ENCODE peak calls at places on chromosomes 16 and 17, in five cellular contexts. L, J, T, G and Z are unnamed samples.

GRCh38 chr16:27721548-27722265 is 171.8 kb downstream of the KATNIP start:
- DNase-seq in J (no peak), G (no peak), T (peak), L (no peak), Z (peak)

GRCh38 chr17:76268015-76268749 is 3.0 kb downstream of the UBALD2 start:
- DNase-seq in L (peak), J (no peak), T (no peak), G (no peak), Z (peak)

GRCh38 chr17:5437721-5438317 is 1.1 kb downstream of the C1QBP start:
- DNase-seq in T (no peak), L (no peak), J (no peak), G (no peak), Z (no peak)

GRCh38 chr17:4968916-4969550 is 1.4 kb upstream of the SPAG7 start:
- DNase-seq in T (no peak), J (no peak), L (peak), G (no peak), Z (no peak)

GRCh38 chr16:20899503-20900298 is 457 bp downstream of the DCUN1D3 start:
- DNase-seq in J (peak), G (no peak), T (peak), L (peak), Z (peak)

GRCh38 chr17:58783380-58783779 is 27.7 kb downstream of the PPM1E start:
- DNase-seq in T (no peak), J (no peak), G (no peak), L (no peak), Z (no peak)

GRCh38 chr16:85104147-85104546 is 8.1 kb downstream of the CIBAR2 start:
- DNase-seq in T (no peak), L (no peak), J (no peak), G (no peak), Z (no peak)

GRCh38 chr17:38617074-38617860 is 11.5 kb upstream of the SRCIN1 start:
- DNase-seq in G (no peak), T (no peak), L (no peak), J (no peak), Z (peak)

GRCh38 chr16:2809149-2809760 is 7.8 kb upstream of the PRSS21 start:
- DNase-seq in T (no peak), L (no peak), G (no peak), J (no peak), Z (no peak)

GRCh38 chr16:50208460-50208931 is 55.4 kb downstream of the TENT4B start:
- DNase-seq in T (no peak), G (no peak), L (peak), J (no peak), Z (no peak)

GRCh38 chr17:75105269-75106080 is 4.3 kb upstream of the ARMC7 start:
- DNase-seq in J (peak), T (peak), G (peak), L (peak), Z (peak)

GRCh38 chr16:525123-525519 is 2.4 kb upstream of the CAPN15 start:
- DNase-seq in J (no peak), G (no peak), T (no peak), L (no peak), Z (no peak)

GRCh38 chr16:63461248-63461841 is 1425.1 kb upstream of the CDH8 start:
- DNase-seq in G (peak), T (no peak), J (peak), L (peak), Z (peak)

GRCh38 chr16:80231888-80232287 is 308.9 kb upstream of the DYNLRB2 start:
- DNase-seq in T (no peak), J (no peak), G (no peak), L (no peak), Z (no peak)

GRCh38 chr17:58677204-58677880 is 14.5 kb downstream of the TEX14 start:
- DNase-seq in L (peak), G (no peak), J (no peak), T (no peak), Z (no peak)

GRCh38 chr17:46815474-46816353 is 2.8 kb downstream of the WNT3 start:
- DNase-seq in G (peak), L (no peak), J (no peak), T (no peak), Z (no peak)

GRCh38 chr16:14003119-14003570 is 68.0 kb upstream of the MRTFB start:
- DNase-seq in J (peak), T (no peak), L (peak), G (peak), Z (peak)

GRCh38 chr16:56983211-56983751 is 6.1 kb upstream of the NLRC5 start:
- DNase-seq in T (no peak), G (no peak), J (no peak), L (no peak), Z (no peak)

GRCh38 chr16:89071686-89072182 is 21.9 kb upstream of the ACSF3 start:
- DNase-seq in J (no peak), T (no peak), G (no peak), L (no peak), Z (no peak)

GRCh38 chr16:89072216-89073130 is 21.2 kb upstream of the ACSF3 start:
- DNase-seq in J (peak), L (no peak), G (no peak), T (no peak), Z (peak)

GRCh38 chr16:89076159-89076558 is 17.5 kb upstream of the ACSF3 start:
- DNase-seq in T (no peak), J (no peak), L (no peak), G (no peak), Z (no peak)

GRCh38 chr16:89070590-89070989 is 23.1 kb upstream of the ACSF3 start:
- DNase-seq in T (no peak), G (no peak), J (no peak), L (no peak), Z (no peak)

DNA sequence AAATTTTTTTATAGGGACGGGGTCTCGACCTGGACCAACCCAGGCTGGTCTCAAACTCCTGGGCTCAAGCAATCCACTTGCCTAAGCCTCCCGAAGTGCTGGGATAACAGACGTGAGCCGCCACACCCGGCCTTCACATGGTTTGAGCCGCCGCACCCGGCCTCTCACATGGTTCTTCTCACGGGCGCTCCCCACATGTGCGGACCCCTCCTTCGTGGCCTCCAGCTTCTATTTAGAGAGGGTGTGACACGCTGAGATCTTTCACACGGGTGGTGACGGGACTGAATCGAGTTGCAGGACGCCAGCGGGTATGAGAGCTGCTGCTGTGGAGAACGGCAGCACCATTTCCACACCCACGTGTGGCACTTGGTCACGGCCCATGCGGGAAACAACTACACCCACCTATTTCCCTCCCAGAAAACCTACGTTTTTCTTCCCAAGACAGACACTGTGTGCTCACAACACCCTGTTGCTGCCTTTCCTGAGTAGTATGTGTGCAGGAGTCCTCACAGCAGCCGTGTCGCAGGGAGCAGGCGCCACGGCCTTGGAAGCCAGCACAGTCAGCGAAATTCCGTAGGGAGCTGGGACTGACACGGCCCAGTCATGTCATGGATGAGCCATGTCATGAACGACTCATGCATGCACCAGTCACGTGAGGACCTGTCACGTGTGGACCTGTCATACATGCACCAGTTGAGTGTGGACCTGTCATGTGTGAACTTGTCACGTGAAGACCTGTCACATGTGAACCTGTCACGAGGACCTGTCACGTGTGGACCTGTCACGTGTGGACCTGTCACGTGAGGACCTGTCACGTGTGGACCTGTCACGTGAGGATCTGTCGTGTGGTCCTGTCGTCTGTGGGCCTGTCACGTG is 20.1 kb upstream of the ACSF3 start:
- DNase-seq in J (no peak), L (no peak), T (no peak), G (no peak), Z (no peak)
- TF ChIP-seq CTCF in J (no peak), L (no peak), T (no peak), G (no peak), Z (no peak)

GRCh38 chr17:44651228-44651627 is 5.0 kb upstream of the MEIOC start:
- DNase-seq in L (no peak), T (no peak), J (no peak), G (no peak), Z (no peak)

GRCh38 chr17:44653384-44653783 is 2.9 kb upstream of the MEIOC start:
- DNase-seq in G (no peak), J (no peak), T (no peak), L (no peak), Z (no peak)

GRCh38 chr17:44653954-44654353 is 2.3 kb upstream of the MEIOC start:
- DNase-seq in J (no peak), L (no peak), T (no peak), G (no peak), Z (no peak)

GRCh38 chr17:44652727-44653126 is 3.5 kb upstream of the MEIOC start:
- DNase-seq in L (no peak), J (no peak), T (no peak), G (no peak), Z (no peak)

DNA sequence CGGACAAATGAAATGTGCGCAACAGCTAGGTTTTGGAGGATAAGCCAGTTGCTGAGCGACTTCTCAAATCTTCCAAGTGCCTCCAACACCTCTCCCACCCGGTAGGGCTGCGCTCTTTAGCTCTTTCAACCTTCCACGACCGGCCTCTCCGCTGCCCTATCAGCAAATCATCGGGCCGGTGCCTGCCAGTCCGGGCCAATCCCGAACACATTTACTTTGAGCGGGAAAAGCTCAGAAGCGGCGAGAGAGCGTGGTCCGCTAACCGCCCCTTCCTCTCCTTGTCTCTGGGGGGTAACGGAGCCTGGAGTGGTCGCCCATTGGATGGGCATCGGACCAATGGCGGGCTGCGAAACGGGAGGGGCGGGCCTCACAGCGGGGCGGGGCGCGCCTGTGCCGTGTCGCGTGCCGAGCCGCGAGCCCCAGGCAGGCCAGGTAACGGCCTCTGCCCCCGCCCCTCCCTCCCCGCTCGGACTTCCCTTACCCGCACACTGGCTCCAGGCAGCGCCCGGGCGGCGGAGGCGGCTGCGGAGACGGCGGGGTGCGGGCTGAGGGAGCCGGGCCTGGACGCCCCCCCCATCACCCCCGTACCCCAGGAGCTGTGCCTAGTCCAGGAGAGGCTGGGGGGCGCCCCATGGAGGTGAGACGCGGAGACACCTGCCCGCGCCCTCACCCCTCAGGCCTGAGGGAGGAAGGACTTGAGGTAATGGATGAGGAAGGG is at the start of gene MEIOC:
- DNase-seq in G (peak), L (peak), T (no peak), J (peak), Z (peak)
- TF ChIP-seq CTCF in G (peak), L (no peak), T (no peak), J (no peak), Z (no peak)

GRCh38 chr17:14398766-14399165 is 97.9 kb downstream of the HS3ST3B1 start:
- DNase-seq in G (no peak), L (no peak), J (no peak), T (no peak), Z (no peak)
- TF ChIP-seq CTCF in G (no peak), L (no peak), J (no peak), T (no peak), Z (no peak)

GRCh38 chr16:23088018-23088417 is 61.2 kb downstream of the USP31 start:
- DNase-seq in T (no peak), G (no peak), J (no peak), L (no peak), Z (no peak)

GRCh38 chr16:23092072-23092800 is 57.0 kb downstream of the USP31 start:
- DNase-seq in T (no peak), J (no peak), L (no peak), G (no peak), Z (no peak)

GRCh38 chr16:23089111-23089510 is 60.1 kb downstream of the USP31 start:
- DNase-seq in T (no peak), J (no peak), L (no peak), G (no peak), Z (no peak)

GRCh38 chr16:23092801-23093117 is 56.5 kb downstream of the USP31 start:
- DNase-seq in J (no peak), L (no peak), T (no peak), G (no peak), Z (no peak)
- TF ChIP-seq CTCF in J (no peak), L (no peak), T (no peak), G (no peak), Z (no peak)

GRCh38 chr17:77472837-77473214 is 332.1 kb downstream of the SEC14L1 start:
- DNase-seq in T (no peak), L (no peak), J (no peak), G (no peak), Z (no peak)

GRCh38 chr17:77473615-77474226 is 333.0 kb downstream of the SEC14L1 start:
- DNase-seq in G (no peak), L (no peak), T (no peak), J (no peak), Z (no peak)

GRCh38 chr17:77470800-77471733 is 330.3 kb downstream of the SEC14L1 start:
- DNase-seq in G (peak), J (peak), L (no peak), T (no peak), Z (no peak)

GRCh38 chr17:77470330-77470786 is 329.6 kb downstream of the SEC14L1 start:
- DNase-seq in J (no peak), L (no peak), G (no peak), T (no peak), Z (no peak)

GRCh38 chr17:77471984-77472836 is 331.4 kb downstream of the SEC14L1 start:
- DNase-seq in G (peak), J (peak), T (no peak), L (peak), Z (no peak)
- TF ChIP-seq CTCF in G (no peak), J (no peak), T (no peak), L (no peak), Z (no peak)

GRCh38 chr16:89452925-89453324 is 37.4 kb downstream of the ANKRD11 start:
- DNase-seq in G (no peak), T (no peak), L (no peak), J (no peak), Z (no peak)

GRCh38 chr16:89456412-89456811 is 33.9 kb downstream of the ANKRD11 start:
- DNase-seq in L (no peak), G (no peak), T (no peak), J (no peak), Z (no peak)

GRCh38 chr16:89453662-89454321 is 36.6 kb downstream of the ANKRD11 start:
- DNase-seq in J (no peak), L (peak), G (no peak), T (peak), Z (no peak)

GRCh38 chr16:89455178-89455577 is 35.2 kb downstream of the ANKRD11 start:
- DNase-seq in L (no peak), T (no peak), G (no peak), J (no peak), Z (no peak)

GRCh38 chr16:89455692-89456091 is 34.7 kb downstream of the ANKRD11 start:
- DNase-seq in G (no peak), J (no peak), T (no peak), L (no peak), Z (no peak)
- TF ChIP-seq CTCF in G (no peak), J (no peak), T (no peak), L (no peak), Z (no peak)

DNA sequence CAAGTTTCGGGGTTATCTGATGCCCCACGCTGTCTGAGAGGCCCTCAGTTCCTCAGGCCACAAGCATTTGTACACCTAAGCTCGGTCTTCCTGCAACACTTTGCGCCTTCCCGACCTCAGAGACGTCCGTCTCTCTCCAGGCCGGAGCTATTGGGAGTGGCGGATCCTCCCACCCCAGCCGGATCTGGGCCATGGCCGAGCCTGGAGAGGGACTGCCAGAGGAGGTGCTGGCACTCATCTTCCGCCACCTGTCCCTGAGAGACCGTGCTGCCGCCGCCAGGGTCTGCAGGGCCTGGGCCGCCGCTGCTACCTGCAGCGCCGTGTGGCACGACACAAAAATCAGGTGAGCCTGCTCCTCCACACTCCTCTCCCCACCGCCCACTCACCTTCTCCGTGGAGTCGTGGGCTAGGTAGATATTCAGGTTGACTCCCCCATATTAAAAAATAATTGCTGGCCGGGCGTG is 1.9 kb downstream of the FBXL8 start:
- DNase-seq in G (peak), J (no peak), L (no peak), T (peak), Z (no peak)
- TF ChIP-seq CTCF in G (no peak), J (no peak), L (no peak), T (no peak), Z (no peak)

DNA sequence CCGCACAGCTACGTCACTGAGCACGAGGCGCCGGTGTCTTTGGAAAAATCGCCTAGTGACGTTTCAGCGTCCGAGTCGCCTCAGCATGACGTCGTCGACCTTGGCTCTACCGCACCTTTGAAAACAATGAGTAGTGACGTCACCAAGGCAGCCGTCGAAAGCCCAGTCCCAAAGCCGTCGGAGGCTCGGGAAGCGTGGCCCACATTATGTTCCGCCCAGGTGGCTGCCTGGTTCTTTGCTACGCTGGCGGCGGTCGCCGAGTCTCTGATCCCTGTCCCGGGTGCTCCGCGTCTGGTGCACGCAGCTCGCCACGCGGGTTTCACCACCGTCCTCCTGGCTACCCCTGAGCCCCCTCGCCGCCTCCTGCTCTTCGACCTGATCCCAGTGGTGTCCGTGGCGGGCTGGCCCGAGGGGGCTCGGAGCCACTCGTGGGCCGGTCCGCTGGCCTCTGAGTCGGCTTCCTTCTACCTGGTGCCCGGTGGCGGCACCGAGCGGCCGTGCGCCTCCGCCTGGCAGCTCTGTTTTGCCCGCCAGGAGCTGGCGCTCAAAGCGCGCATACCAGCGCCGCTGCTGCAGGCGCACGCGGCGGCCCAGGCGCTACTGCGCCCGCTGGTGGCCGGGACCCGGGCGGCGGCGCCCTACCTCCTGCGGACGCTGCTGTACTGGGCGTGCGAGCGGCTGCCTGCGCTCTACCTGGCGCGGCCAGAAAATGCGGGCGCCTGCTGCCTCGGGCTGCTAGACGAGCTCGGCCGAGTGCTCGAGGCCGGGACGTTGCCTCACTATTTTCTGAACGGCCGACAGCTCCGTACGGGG is 1.5 kb downstream of the TMEM102 start:
- DNase-seq in L (peak), J (peak), G (peak), T (peak), Z (peak)
- TF ChIP-seq CTCF in L (peak), J (peak), G (peak), T (peak), Z (peak)